ENCODE peak calls at places on chromosome 9, in four cellular contexts. H is fibroblast of lung, E is brain microvascular endothelial cell, Z is endothelial cell of umbilical vein. R is an unnamed sample.

GRCh38 chr9:26210338-26210851 is 532.2 kb upstream of the TUSC1 start:
- DNase-seq in Z (no peak), H (peak), E (peak), R (no peak)

GRCh38 chr9:72476617-72477375 is 44.6 kb upstream of the TMC1 start:
- DNase-seq in Z (peak), H (peak), E (peak), R (no peak)

GRCh38 chr9:120256146-120256545 is 323.8 kb downstream of the CDK5RAP2 start:
- DNase-seq in E (no peak), Z (no peak), H (no peak), R (no peak)

GRCh38 chr9:37582548-37583157 is 6.5 kb upstream of the FBXO10 start:
- DNase-seq in Z (peak), E (peak), H (peak), R (peak)

GRCh38 chr9:111542497-111543254 is 17.7 kb downstream of the ZNF483 start:
- DNase-seq in H (no peak), E (no peak), Z (no peak), R (no peak)

GRCh38 chr9:17777465-17777864 is 198.6 kb downstream of the SH3GL2 start:
- DNase-seq in H (no peak), E (no peak), Z (no peak), R (no peak)

GRCh38 chr9:93664549-93665120 is 88.3 kb downstream of the PHF2 start:
- DNase-seq in Z (no peak), H (no peak), E (no peak), R (no peak)

GRCh38 chr9:14179449-14179848 is 134.5 kb downstream of the NFIB start:
- DNase-seq in Z (no peak), H (no peak), E (no peak), R (no peak)

GRCh38 chr9:125747053-125747764 is at the start of gene PBX3:
- DNase-seq in Z (peak), E (no peak), H (peak), R (no peak)

GRCh38 chr9:26863074-26863473 is 29.5 kb downstream of the CAAP1 start:
- DNase-seq in Z (no peak), H (peak), E (peak), R (no peak)

GRCh38 chr9:72254881-72255545 is 105.8 kb downstream of the GDA start:
- DNase-seq in Z (no peak), E (no peak), H (no peak), R (no peak)

GRCh38 chr9:23731373-23731772 is 94.7 kb downstream of the ELAVL2 start:
- DNase-seq in Z (no peak), E (no peak), H (no peak), R (no peak)

GRCh38 chr9:16179566-16179965 is 626.7 kb downstream of the CCDC171 start:
- DNase-seq in Z (no peak), H (no peak), E (no peak), R (no peak)

GRCh38 chr9:70987986-70988385 is 133.4 kb downstream of the TRPM3 start:
- DNase-seq in Z (no peak), H (peak), E (peak), R (peak)

GRCh38 chr9:134475051-134475790 is 149.0 kb downstream of the RXRA start:
- DNase-seq in H (peak), E (peak), Z (peak), R (no peak)

GRCh38 chr9:99726758-99727157 is 94.9 kb upstream of the NR4A3 start:
- DNase-seq in H (peak), Z (no peak), E (no peak), R (no peak)

GRCh38 chr9:111037744-111038335 is 430 bp downstream of the LPAR1 start:
- DNase-seq in E (no peak), H (peak), Z (no peak), R (no peak)

GRCh38 chr9:551986-552930 is 289.2 kb upstream of the DMRT1 start:
- DNase-seq in H (peak), Z (no peak), E (no peak), R (no peak)

GRCh38 chr9:94593459-94594345 is at the start of gene FBP2:
- DNase-seq in Z (peak), E (no peak), H (no peak), R (no peak)

GRCh38 chr9:33884856-33885701 is 68.1 kb downstream of the UBE2R2 start:
- DNase-seq in Z (peak), E (peak), H (peak), R (no peak)

GRCh38 chr9:126661521-126662251 is 48.0 kb downstream of the LMX1B start:
- DNase-seq in Z (peak), E (no peak), H (peak), R (no peak)

GRCh38 chr9:36091028-36091953 is 45.2 kb upstream of the GLIPR2 start:
- DNase-seq in Z (peak), H (peak), E (peak), R (no peak)

GRCh38 chr9:130453487-130453886 is 8.7 kb downstream of the ASS1 start:
- DNase-seq in Z (peak), H (peak), E (peak), R (no peak)

GRCh38 chr9:109865521-109865920 is 85.5 kb downstream of the PALM2AKAP2 start:
- DNase-seq in Z (no peak), H (no peak), E (no peak), R (no peak)

GRCh38 chr9:29214162-29214520 is 1640.9 kb upstream of the C9orf72 start:
- DNase-seq in H (peak), Z (no peak), E (no peak), R (no peak)

GRCh38 chr9:107173422-107174180 is 109.5 kb upstream of the RAD23B start:
- DNase-seq in E (no peak), H (no peak), Z (no peak), R (no peak)

GRCh38 chr9:91824151-91824550 is 125.9 kb downstream of the ROR2 start:
- DNase-seq in H (no peak), E (no peak), Z (no peak), R (no peak)

GRCh38 chr9:109765821-109766220 is 14.2 kb upstream of the PALM2AKAP2 start:
- DNase-seq in H (no peak), Z (no peak), E (no peak), R (no peak)

GRCh38 chr9:14258840-14259239 is 55.1 kb downstream of the NFIB start:
- DNase-seq in H (peak), Z (no peak), E (peak), R (no peak)

GRCh38 chr9:90299963-90300362 is 342.7 kb downstream of the DIRAS2 start:
- DNase-seq in E (no peak), Z (no peak), H (no peak), R (no peak)

GRCh38 chr9:135070198-135070951 is 17.1 kb upstream of the OLFM1 start:
- DNase-seq in H (no peak), Z (no peak), E (no peak), R (no peak)

GRCh38 chr9:98736216-98736615 is 27.5 kb upstream of the GABBR2 start:
- DNase-seq in H (no peak), E (no peak), Z (no peak), R (no peak)

GRCh38 chr9:34591911-34592866 is 2.7 kb upstream of the CNTFR start:
- DNase-seq in Z (no peak), E (no peak), H (no peak), R (no peak)

GRCh38 chr9:95091971-95092320 is 225.6 kb downstream of the FANCC start:
- DNase-seq in Z (no peak), E (peak), H (peak), R (peak)

GRCh38 chr9:87959916-87960581 is 14.3 kb downstream of the CDK20 start:
- DNase-seq in Z (no peak), E (no peak), H (peak), R (peak)

GRCh38 chr9:7965091-7965490 is 165.5 kb upstream of the DMAC1 start:
- DNase-seq in E (no peak), H (no peak), Z (no peak), R (no peak)

GRCh38 chr9:26191711-26192110 is 513.5 kb upstream of the TUSC1 start:
- DNase-seq in E (no peak), H (no peak), Z (no peak), R (no peak)

GRCh38 chr9:6243746-6244145 is 28.1 kb downstream of the IL33 start:
- DNase-seq in E (no peak), H (peak), Z (no peak), R (peak)
- H3K4me3 ChIP-seq in E (no peak), H (no peak), Z (no peak), R (no peak)

GRCh38 chr9:122221223-122221811 is 7.4 kb downstream of the LHX6 start:
- DNase-seq in E (no peak), Z (no peak), H (no peak), R (no peak)
- TF ChIP-seq CTCF in E (no peak), Z (no peak), H (no peak), R (no peak)

GRCh38 chr9:124040186-124040920 is 28.8 kb downstream of the LHX2 start:
- DNase-seq in Z (no peak), H (peak), E (peak), R (peak)
- H3K4me3 ChIP-seq in Z (no peak), H (peak), E (no peak), R (peak)

GRCh38 chr9:105431413-105432246 is 16.2 kb upstream of the FSD1L start:
- DNase-seq in H (no peak), E (no peak), Z (no peak), R (no peak)

GRCh38 chr9:105421864-105422263 is 26.0 kb upstream of the FSD1L start:
- DNase-seq in Z (no peak), E (no peak), H (no peak), R (no peak)

GRCh38 chr9:105426657-105427056 is 21.2 kb upstream of the FSD1L start:
- DNase-seq in E (no peak), H (no peak), Z (no peak), R (no peak)

GRCh38 chr9:105421154-105421553 is 26.7 kb upstream of the FSD1L start:
- DNase-seq in Z (no peak), E (no peak), H (no peak), R (no peak)

DNA sequence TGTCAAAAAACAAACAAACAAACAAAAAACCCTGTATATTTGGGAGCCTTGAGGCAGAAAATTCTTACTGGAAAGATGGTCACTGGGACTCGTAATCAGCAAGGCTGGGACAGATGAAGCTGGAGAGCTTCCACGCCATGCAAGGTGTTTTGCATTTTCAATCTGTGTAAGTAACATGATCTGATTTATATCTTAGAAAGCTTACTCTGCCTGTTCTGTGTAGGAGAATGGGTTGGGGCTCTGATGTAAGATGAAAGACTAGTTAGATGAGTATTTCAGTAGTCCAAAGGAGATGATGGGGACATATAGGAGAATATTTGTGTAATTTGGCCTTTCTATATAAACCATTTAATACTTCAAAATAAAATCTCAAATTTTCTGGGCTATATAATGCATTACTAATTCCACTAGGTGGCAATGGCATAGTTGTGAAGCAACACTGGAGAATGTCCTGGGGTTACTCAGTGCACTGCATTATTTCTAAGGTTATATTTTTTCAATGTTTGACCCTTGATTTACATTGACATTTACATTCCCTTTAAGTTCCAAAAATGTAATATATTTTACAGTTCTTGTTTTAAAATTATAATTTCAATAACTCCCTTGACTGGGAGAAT is 21.9 kb upstream of the FSD1L start:
- DNase-seq in Z (peak), E (no peak), H (peak), R (no peak)
- TF ChIP-seq CTCF in Z (peak), E (peak), H (peak), R (peak)

GRCh38 chr9:136239135-136239962 is 6.3 kb downstream of the QSOX2 start:
- DNase-seq in H (no peak), Z (no peak), E (no peak), R (no peak)

GRCh38 chr9:136241540-136241939 is 4.1 kb downstream of the QSOX2 start:
- DNase-seq in H (no peak), E (no peak), Z (no peak), R (no peak)

GRCh38 chr9:136239963-136240330 is 5.7 kb downstream of the QSOX2 start:
- DNase-seq in Z (no peak), E (no peak), H (no peak), R (no peak)

GRCh38 chr9:136242248-136242647 is 3.4 kb downstream of the QSOX2 start:
- DNase-seq in E (no peak), H (no peak), Z (no peak), R (no peak)

GRCh38 chr9:136240941-136241340 is 4.7 kb downstream of the QSOX2 start:
- DNase-seq in Z (no peak), E (no peak), H (no peak), R (no peak)
- H3K4me3 ChIP-seq in Z (no peak), E (no peak), H (no peak), R (no peak)

GRCh38 chr9:127786773-127787123 is 914 bp downstream of the CDK9 start:
- DNase-seq in Z (peak), H (no peak), E (no peak), R (no peak)
- TF ChIP-seq CTCF in Z (peak), H (peak), E (peak), R (peak)

DNA sequence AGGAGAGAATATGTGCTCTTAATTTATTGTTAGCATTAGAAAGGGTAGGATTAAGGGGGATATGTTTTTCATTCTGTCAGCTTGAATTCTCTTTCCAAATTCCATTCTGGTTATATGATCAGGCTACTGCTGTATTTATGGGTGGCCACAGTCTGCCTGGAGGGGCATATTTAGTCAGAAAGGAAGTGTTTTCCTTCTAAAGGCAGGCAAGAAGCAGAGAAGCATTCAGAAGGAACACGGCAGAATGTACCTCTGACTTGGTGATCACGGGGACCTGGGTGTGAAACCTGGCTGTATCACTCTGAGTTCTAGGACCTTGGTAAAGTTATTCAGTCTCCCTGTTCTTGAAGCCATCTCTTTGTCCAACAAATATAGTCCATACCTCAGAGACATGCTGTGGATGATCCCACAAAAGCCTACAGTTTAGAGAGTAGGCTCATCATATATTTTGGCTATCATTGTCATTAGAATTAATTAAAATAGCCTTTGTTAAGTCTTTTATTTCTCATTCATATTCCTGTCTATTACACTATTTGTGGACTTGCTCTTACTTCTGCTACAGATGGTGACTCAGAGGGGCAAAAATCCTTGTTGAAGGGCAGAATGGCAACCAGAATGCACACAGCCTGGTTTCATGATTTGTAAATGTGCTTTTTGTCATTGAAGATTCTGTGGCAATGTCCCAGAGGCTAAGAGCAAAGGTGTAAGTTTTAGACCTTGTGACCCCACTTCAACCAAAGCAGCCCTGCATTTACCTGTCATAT is 2.7 kb downstream of the TNC start:
- DNase-seq in H (peak), E (no peak), Z (no peak), R (no peak)
- H3K4me3 ChIP-seq in H (peak), E (no peak), Z (no peak), R (no peak)

DNA sequence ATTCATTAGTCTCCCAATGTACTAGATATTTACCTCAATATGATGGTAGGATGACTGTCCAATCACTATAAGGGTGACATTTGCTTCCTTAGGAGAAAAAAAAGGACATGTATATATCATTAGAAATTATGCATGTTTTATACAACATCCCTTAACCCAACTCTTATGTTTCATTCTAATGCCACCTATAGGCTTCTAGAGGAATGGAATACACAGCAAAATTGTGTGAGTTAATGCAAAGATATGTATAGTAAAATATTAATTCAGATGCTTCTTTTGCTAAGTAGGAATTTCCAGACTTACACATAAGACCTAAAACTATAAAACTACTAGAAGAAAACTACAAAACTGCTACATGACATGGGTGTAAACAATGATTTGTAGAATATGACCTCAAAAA is 3.5 kb downstream of the PRXL2C start:
- DNase-seq in H (no peak), E (no peak), Z (peak), R (no peak)
- TF ChIP-seq CTCF in H (peak), E (peak), Z (peak), R (peak)

GRCh38 chr9:121744687-121745395 is 93.4 kb downstream of the DAB2IP start:
- DNase-seq in E (peak), H (peak), Z (no peak), R (no peak)
- H3K4me3 ChIP-seq in E (peak), H (no peak), Z (no peak), R (no peak)

DNA sequence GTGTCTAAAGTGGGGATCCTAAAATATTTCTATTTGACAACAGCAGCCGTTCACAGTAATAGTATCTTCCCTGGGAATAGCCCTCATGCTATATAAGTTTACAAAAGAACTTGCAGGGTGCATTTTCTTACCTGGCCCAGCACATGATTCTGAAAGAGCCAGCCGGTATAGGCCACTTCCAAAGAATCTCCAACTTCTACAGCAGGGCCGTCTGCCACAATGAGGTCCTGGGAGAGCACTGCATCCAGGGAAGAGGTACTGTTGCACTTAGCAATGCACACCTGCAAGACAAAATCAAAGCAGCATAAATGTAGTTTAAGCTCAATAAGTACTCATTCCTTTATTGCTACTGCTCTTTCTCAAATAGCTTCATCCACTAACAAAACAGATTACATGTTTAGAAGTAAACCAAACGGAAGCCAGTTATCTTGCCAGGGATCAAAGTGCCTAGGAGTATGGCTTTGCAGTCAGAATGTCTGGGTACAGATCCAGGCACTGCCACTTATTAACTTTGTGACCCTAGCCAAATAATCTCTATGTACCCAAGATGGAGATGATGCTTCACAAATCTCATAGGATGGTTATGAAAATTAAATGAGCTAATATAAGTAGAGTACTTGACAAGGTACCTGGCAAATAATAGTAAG is 21.3 kb downstream of the FKBP15 start:
- DNase-seq in Z (no peak), H (no peak), E (no peak), R (no peak)
- TF ChIP-seq CTCF in Z (no peak), H (no peak), E (no peak), R (no peak)